ENCODE peak calls at places on chromosomes 13 and 19, in eight cellular contexts. One of them, this sample, is unnamed.

GRCh38 chr13:111248822-111249221 is 71.6 kb upstream of the TEX29 start:
- DNase-seq in AG09319: no peak
- DNase-seq in colonic mucosa: no peak
- DNase-seq in SW 1271: no peak
- DNase-seq in fibroblast of the conjunctiva: no peak
- DNase-seq in osteoblast: no peak
- DNase-seq in SJSA1: no peak
- DNase-seq in aorta: no peak
- DNase-seq in this sample: no peak

GRCh38 chr13:98563071-98563470 is 13.8 kb downstream of the STK24 start:
- DNase-seq in SJSA1: peak
- DNase-seq in SW 1271: no peak
- DNase-seq in colonic mucosa: no peak
- DNase-seq in fibroblast of the conjunctiva: no peak
- DNase-seq in AG09319: no peak
- DNase-seq in aorta: no peak
- DNase-seq in osteoblast: no peak
- DNase-seq in this sample: no peak

GRCh38 chr13:113661506-113661905 is 3.5 kb upstream of the ATP4B start:
- DNase-seq in osteoblast: no peak
- DNase-seq in colonic mucosa: no peak
- DNase-seq in aorta: no peak
- DNase-seq in AG09319: no peak
- DNase-seq in SJSA1: no peak
- DNase-seq in fibroblast of the conjunctiva: no peak
- DNase-seq in SW 1271: no peak
- DNase-seq in this sample: no peak

GRCh38 chr19:1172353-1173159 is 1.5 kb downstream of the SBNO2 start:
- DNase-seq in colonic mucosa: peak
- DNase-seq in SW 1271: no peak
- DNase-seq in aorta: peak
- DNase-seq in SJSA1: peak
- DNase-seq in osteoblast: peak
- DNase-seq in fibroblast of the conjunctiva: no peak
- DNase-seq in AG09319: no peak
- DNase-seq in this sample: no peak

GRCh38 chr19:35931161-35931873 is 4.9 kb upstream of the LRFN3 start:
- DNase-seq in aorta: peak
- DNase-seq in osteoblast: peak
- DNase-seq in colonic mucosa: peak
- DNase-seq in AG09319: peak
- DNase-seq in SW 1271: peak
- DNase-seq in SJSA1: peak
- DNase-seq in fibroblast of the conjunctiva: peak
- DNase-seq in this sample: peak

GRCh38 chr13:50404769-50405168 is 389.5 kb downstream of the KCNRG start:
- DNase-seq in colonic mucosa: no peak
- DNase-seq in AG09319: no peak
- DNase-seq in aorta: no peak
- DNase-seq in SJSA1: no peak
- DNase-seq in SW 1271: no peak
- DNase-seq in fibroblast of the conjunctiva: no peak
- DNase-seq in osteoblast: no peak
- DNase-seq in this sample: no peak

GRCh38 chr19:14472202-14472961 is 2.8 kb downstream of the PTGER1 start:
- DNase-seq in SJSA1: peak
- DNase-seq in SW 1271: no peak
- DNase-seq in AG09319: no peak
- DNase-seq in osteoblast: peak
- DNase-seq in aorta: peak
- DNase-seq in fibroblast of the conjunctiva: no peak
- DNase-seq in colonic mucosa: peak
- DNase-seq in this sample: no peak

GRCh38 chr13:20425819-20426219 is 99.8 kb downstream of the CRYL1 start:
- DNase-seq in SW 1271: no peak
- DNase-seq in SJSA1: no peak
- DNase-seq in AG09319: no peak
- DNase-seq in osteoblast: peak
- DNase-seq in colonic mucosa: no peak
- DNase-seq in aorta: no peak
- DNase-seq in fibroblast of the conjunctiva: no peak
- DNase-seq in this sample: no peak

GRCh38 chr19:42658148-42658547 is 63.4 kb upstream of the CEACAM8 start:
- DNase-seq in fibroblast of the conjunctiva: no peak
- DNase-seq in aorta: no peak
- DNase-seq in osteoblast: no peak
- DNase-seq in SJSA1: no peak
- DNase-seq in SW 1271: no peak
- DNase-seq in colonic mucosa: no peak
- DNase-seq in AG09319: no peak
- DNase-seq in this sample: no peak

GRCh38 chr19:2731181-2732117 is 8.4 kb downstream of the SLC39A3 start:
- DNase-seq in colonic mucosa: no peak
- DNase-seq in SJSA1: no peak
- DNase-seq in AG09319: no peak
- DNase-seq in osteoblast: peak
- DNase-seq in SW 1271: no peak
- DNase-seq in fibroblast of the conjunctiva: no peak
- DNase-seq in aorta: no peak
- DNase-seq in this sample: no peak

GRCh38 chr13:46906440-46906839 is 9.6 kb upstream of the HTR2A start:
- DNase-seq in aorta: no peak
- DNase-seq in colonic mucosa: no peak
- DNase-seq in SW 1271: no peak
- DNase-seq in fibroblast of the conjunctiva: no peak
- DNase-seq in osteoblast: no peak
- DNase-seq in SJSA1: no peak
- DNase-seq in AG09319: no peak
- DNase-seq in this sample: no peak

GRCh38 chr13:102773441-102774209 is at the start of gene TEX30:
- DNase-seq in SJSA1: peak
- DNase-seq in fibroblast of the conjunctiva: peak
- DNase-seq in aorta: peak
- DNase-seq in osteoblast: peak
- DNase-seq in colonic mucosa: peak
- DNase-seq in SW 1271: peak
- DNase-seq in AG09319: peak
- DNase-seq in this sample: no peak

GRCh38 chr13:59755647-59756290 is 408.0 kb downstream of the DIAPH3 start:
- DNase-seq in SJSA1: no peak
- DNase-seq in aorta: no peak
- DNase-seq in AG09319: no peak
- DNase-seq in colonic mucosa: no peak
- DNase-seq in osteoblast: peak
- DNase-seq in SW 1271: no peak
- DNase-seq in fibroblast of the conjunctiva: no peak
- DNase-seq in this sample: no peak

GRCh38 chr19:16589917-16590316 is 17.7 kb upstream of the SLC35E1 start:
- DNase-seq in fibroblast of the conjunctiva: no peak
- DNase-seq in SW 1271: no peak
- DNase-seq in SJSA1: no peak
- DNase-seq in AG09319: no peak
- DNase-seq in aorta: no peak
- DNase-seq in osteoblast: peak
- DNase-seq in colonic mucosa: no peak
- DNase-seq in this sample: no peak

GRCh38 chr19:7636691-7637373 is at the start of gene STXBP2:
- DNase-seq in SJSA1: no peak
- DNase-seq in aorta: peak
- DNase-seq in SW 1271: no peak
- DNase-seq in colonic mucosa: peak
- DNase-seq in AG09319: no peak
- DNase-seq in fibroblast of the conjunctiva: no peak
- DNase-seq in osteoblast: peak
- DNase-seq in this sample: no peak

GRCh38 chr13:110616103-110617101 is 1.1 kb downstream of the NAXD start:
- DNase-seq in aorta: no peak
- DNase-seq in SW 1271: no peak
- DNase-seq in osteoblast: peak
- DNase-seq in AG09319: peak
- DNase-seq in fibroblast of the conjunctiva: no peak
- DNase-seq in colonic mucosa: peak
- DNase-seq in SJSA1: peak
- DNase-seq in this sample: no peak

GRCh38 chr13:41008349-41008980 is 10.7 kb downstream of the ELF1 start:
- DNase-seq in osteoblast: no peak
- DNase-seq in SJSA1: no peak
- DNase-seq in colonic mucosa: no peak
- DNase-seq in aorta: no peak
- DNase-seq in fibroblast of the conjunctiva: peak
- DNase-seq in SW 1271: no peak
- DNase-seq in AG09319: peak
- DNase-seq in this sample: no peak

GRCh38 chr19:39684283-39684682 is 20.0 kb upstream of the LGALS14 start:
- DNase-seq in SW 1271: no peak
- DNase-seq in colonic mucosa: no peak
- DNase-seq in aorta: no peak
- DNase-seq in SJSA1: no peak
- DNase-seq in fibroblast of the conjunctiva: no peak
- DNase-seq in AG09319: no peak
- DNase-seq in osteoblast: no peak
- DNase-seq in this sample: no peak

GRCh38 chr19:45852145-45852750 is 10.7 kb downstream of the SYMPK start:
- DNase-seq in fibroblast of the conjunctiva: no peak
- DNase-seq in AG09319: no peak
- DNase-seq in SJSA1: no peak
- DNase-seq in SW 1271: no peak
- DNase-seq in aorta: no peak
- DNase-seq in colonic mucosa: no peak
- DNase-seq in osteoblast: peak
- DNase-seq in this sample: no peak

GRCh38 chr13:28002886-28003698 is 14.6 kb upstream of the URAD start:
- DNase-seq in SJSA1: no peak
- DNase-seq in AG09319: no peak
- DNase-seq in aorta: no peak
- DNase-seq in osteoblast: no peak
- DNase-seq in fibroblast of the conjunctiva: no peak
- DNase-seq in colonic mucosa: no peak
- DNase-seq in SW 1271: no peak
- DNase-seq in this sample: no peak

This sample was measured in HFF-Myc.